ENCODE peak calls at places on chromosomes 16 and 17, in five cellular contexts. One of them, this sample, is unnamed.

GRCh38 chr17:71176928-71177443 is 943.8 kb upstream of the SOX9 start:
- DNase-seq in esophagus muscularis mucosa: no peak
- DNase-seq in IMR-90: no peak
- DNase-seq in ovary: no peak
- DNase-seq in gastrocnemius medialis: no peak
- DNase-seq in this sample: no peak

GRCh38 chr17:8089728-8090127 is 2.2 kb upstream of the ALOX12B start:
- DNase-seq in esophagus muscularis mucosa: no peak
- DNase-seq in IMR-90: no peak
- DNase-seq in ovary: no peak
- DNase-seq in gastrocnemius medialis: no peak
- DNase-seq in this sample: no peak

GRCh38 chr17:15377608-15378007 is 36.2 kb upstream of the TEKT3 start:
- DNase-seq in esophagus muscularis mucosa: no peak
- DNase-seq in IMR-90: peak; percentile 54
- DNase-seq in ovary: no peak
- DNase-seq in gastrocnemius medialis: no peak
- DNase-seq in this sample: no peak

GRCh38 chr17:42266918-42267766 is 9.0 kb downstream of the STAT5B start:
- DNase-seq in esophagus muscularis mucosa: no peak
- DNase-seq in IMR-90: peak; percentile 99
- DNase-seq in ovary: no peak
- DNase-seq in gastrocnemius medialis: peak; percentile 59
- DNase-seq in this sample: no peak

GRCh38 chr16:53695070-53695469 is 8.6 kb downstream of the RPGRIP1L start:
- DNase-seq in esophagus muscularis mucosa: no peak
- DNase-seq in IMR-90: peak; percentile 93
- DNase-seq in ovary: no peak
- DNase-seq in gastrocnemius medialis: no peak
- DNase-seq in this sample: no peak

GRCh38 chr17:3689262-3690093 is 6.5 kb downstream of the P2RX5 start:
- DNase-seq in esophagus muscularis mucosa: no peak
- DNase-seq in IMR-90: no peak
- DNase-seq in ovary: no peak
- DNase-seq in gastrocnemius medialis: no peak
- DNase-seq in this sample: no peak

GRCh38 chr16:75733305-75734141 is 7.2 kb upstream of the CPHXL start:
- DNase-seq in esophagus muscularis mucosa: no peak
- DNase-seq in IMR-90: peak; percentile 85
- DNase-seq in ovary: peak; percentile 49
- DNase-seq in gastrocnemius medialis: no peak
- DNase-seq in this sample: no peak

GRCh38 chr17:38349097-38349904 is 2.3 kb upstream of the SOCS7 start:
- DNase-seq in esophagus muscularis mucosa: peak; percentile 96
- DNase-seq in IMR-90: peak; percentile 80
- DNase-seq in ovary: peak; percentile 82
- DNase-seq in gastrocnemius medialis: peak; percentile 79
- DNase-seq in this sample: no peak

GRCh38 chr16:88633684-88634140 is 4.7 kb upstream of the IL17C start:
- DNase-seq in esophagus muscularis mucosa: no peak
- DNase-seq in IMR-90: peak; percentile 13
- DNase-seq in ovary: no peak
- DNase-seq in gastrocnemius medialis: no peak
- DNase-seq in this sample: no peak

GRCh38 chr16:16163571-16163970 is 59.7 kb downstream of the ABCC6 start:
- DNase-seq in esophagus muscularis mucosa: no peak
- DNase-seq in IMR-90: no peak
- DNase-seq in ovary: no peak
- DNase-seq in gastrocnemius medialis: no peak
- DNase-seq in this sample: no peak

GRCh38 chr16:27703545-27703944 is 153.6 kb downstream of the KATNIP start:
- DNase-seq in esophagus muscularis mucosa: no peak
- DNase-seq in IMR-90: peak; percentile 21
- DNase-seq in ovary: no peak
- DNase-seq in gastrocnemius medialis: no peak
- DNase-seq in this sample: no peak

GRCh38 chr17:66301418-66301863 is 972 bp upstream of the PRKCA start:
- DNase-seq in esophagus muscularis mucosa: no peak
- DNase-seq in IMR-90: no peak
- DNase-seq in ovary: no peak
- DNase-seq in gastrocnemius medialis: no peak
- DNase-seq in this sample: no peak

GRCh38 chr16:55039042-55039441 is 108.4 kb downstream of the IRX5 start:
- DNase-seq in esophagus muscularis mucosa: no peak
- DNase-seq in IMR-90: no peak
- DNase-seq in ovary: no peak
- DNase-seq in gastrocnemius medialis: no peak
- DNase-seq in this sample: no peak

GRCh38 chr17:6305613-6306360 is 129.1 kb downstream of the AIPL1 start:
- DNase-seq in esophagus muscularis mucosa: no peak
- DNase-seq in IMR-90: no peak
- DNase-seq in ovary: no peak
- DNase-seq in gastrocnemius medialis: no peak
- DNase-seq in this sample: no peak

GRCh38 chr17:68580236-68580903 is 20.8 kb downstream of the FAM20A start:
- DNase-seq in esophagus muscularis mucosa: no peak
- DNase-seq in IMR-90: peak; percentile 17
- DNase-seq in ovary: peak; percentile 49
- DNase-seq in gastrocnemius medialis: no peak
- DNase-seq in this sample: no peak

GRCh38 chr16:88120812-88121211 is 169.6 kb downstream of the BANP start:
- DNase-seq in esophagus muscularis mucosa: no peak
- DNase-seq in IMR-90: no peak
- DNase-seq in ovary: peak; percentile 52
- DNase-seq in gastrocnemius medialis: no peak
- DNase-seq in this sample: no peak

GRCh38 chr17:51372345-51373004 is 112.1 kb downstream of the UTP18 start:
- DNase-seq in esophagus muscularis mucosa: no peak
- DNase-seq in IMR-90: peak; percentile 73
- DNase-seq in ovary: no peak
- DNase-seq in gastrocnemius medialis: peak; percentile 16
- DNase-seq in this sample: no peak

GRCh38 chr16:69049146-69049545 is 56.3 kb upstream of the HAS3 start:
- DNase-seq in esophagus muscularis mucosa: no peak
- DNase-seq in IMR-90: peak; percentile 80
- DNase-seq in ovary: no peak
- DNase-seq in gastrocnemius medialis: no peak
- DNase-seq in this sample: no peak

GRCh38 chr16:54890381-54890780 is 40.3 kb upstream of the IRX5 start:
- DNase-seq in esophagus muscularis mucosa: no peak
- DNase-seq in IMR-90: no peak
- DNase-seq in ovary: no peak
- DNase-seq in gastrocnemius medialis: no peak
- DNase-seq in this sample: no peak

GRCh38 chr17:46045639-46046038 is 46.6 kb downstream of the STH start:
- DNase-seq in esophagus muscularis mucosa: no peak
- DNase-seq in IMR-90: peak; percentile 16
- DNase-seq in ovary: no peak
- DNase-seq in gastrocnemius medialis: no peak
- DNase-seq in this sample: peak; percentile 32

GRCh38 chr17:27408891-27409290 is 47.4 kb upstream of the KSR1 start:
- DNase-seq in esophagus muscularis mucosa: no peak
- DNase-seq in IMR-90: peak; percentile 38
- DNase-seq in ovary: no peak
- DNase-seq in gastrocnemius medialis: no peak
- DNase-seq in this sample: no peak

GRCh38 chr17:8256691-8257090 is 7.6 kb downstream of the PFAS start:
- DNase-seq in esophagus muscularis mucosa: no peak
- DNase-seq in IMR-90: no peak
- DNase-seq in ovary: no peak
- DNase-seq in gastrocnemius medialis: no peak
- DNase-seq in this sample: no peak

GRCh38 chr17:57296231-57296630 is 39.9 kb downstream of the MSI2 start:
- DNase-seq in esophagus muscularis mucosa: no peak
- DNase-seq in IMR-90: no peak
- DNase-seq in ovary: no peak
- DNase-seq in gastrocnemius medialis: no peak
- DNase-seq in this sample: no peak

GRCh38 chr17:16442141-16442540 is 26.8 kb downstream of the TRPV2 start:
- DNase-seq in esophagus muscularis mucosa: no peak
- DNase-seq in IMR-90: no peak
- DNase-seq in ovary: no peak
- DNase-seq in gastrocnemius medialis: no peak
- DNase-seq in this sample: no peak

GRCh38 chr16:75063549-75064082 is 53.0 kb downstream of the LDHD start:
- DNase-seq in esophagus muscularis mucosa: no peak
- DNase-seq in IMR-90: no peak
- DNase-seq in ovary: no peak
- DNase-seq in gastrocnemius medialis: no peak
- DNase-seq in this sample: no peak

GRCh38 chr17:9364837-9365430 is 210.7 kb downstream of the STX8 start:
- DNase-seq in esophagus muscularis mucosa: no peak
- DNase-seq in IMR-90: peak; percentile 31
- DNase-seq in ovary: no peak
- DNase-seq in gastrocnemius medialis: no peak
- DNase-seq in this sample: no peak

GRCh38 chr17:9356488-9356911 is 219.1 kb downstream of the STX8 start:
- DNase-seq in esophagus muscularis mucosa: no peak
- DNase-seq in IMR-90: no peak
- DNase-seq in ovary: no peak
- DNase-seq in gastrocnemius medialis: peak; percentile 24
- DNase-seq in this sample: no peak

GRCh38 chr17:9361572-9361955 is 214.1 kb downstream of the STX8 start:
- DNase-seq in esophagus muscularis mucosa: no peak
- DNase-seq in IMR-90: no peak
- DNase-seq in ovary: no peak
- DNase-seq in gastrocnemius medialis: no peak
- DNase-seq in this sample: no peak

GRCh38 chr17:9363440-9364350 is 211.9 kb downstream of the STX8 start:
- DNase-seq in esophagus muscularis mucosa: no peak
- DNase-seq in IMR-90: peak; percentile 72
- DNase-seq in ovary: no peak
- DNase-seq in gastrocnemius medialis: no peak
- DNase-seq in this sample: no peak

GRCh38 chr17:9360610-9361571 is 214.7 kb downstream of the STX8 start:
- DNase-seq in esophagus muscularis mucosa: no peak
- DNase-seq in IMR-90: peak; percentile 89
- DNase-seq in ovary: peak; percentile 44
- DNase-seq in gastrocnemius medialis: peak; percentile 58
- DNase-seq in this sample: peak; percentile 83
- H3K4me3 ChIP-seq in esophagus muscularis mucosa: no peak overlapping the region
- H3K4me3 ChIP-seq in IMR-90: no peak overlapping the region
- H3K4me3 ChIP-seq in ovary: peak overlapping the region; percentile 3
- H3K4me3 ChIP-seq in gastrocnemius medialis: peak overlapping the region; percentile 10
- H3K4me3 ChIP-seq in this sample: no peak overlapping the region

GRCh38 chr17:2041561-2042354 is at the start of gene OVCA2:
- DNase-seq in esophagus muscularis mucosa: peak; percentile 97
- DNase-seq in IMR-90: peak; percentile 92
- DNase-seq in ovary: peak; percentile 95
- DNase-seq in gastrocnemius medialis: peak; percentile 87
- DNase-seq in this sample: no peak
- TF ChIP-seq POLR2A in esophagus muscularis mucosa: no peak
- TF ChIP-seq POLR2A in IMR-90: peak; percentile 86
- TF ChIP-seq POLR2A in ovary: peak; percentile 77
- TF ChIP-seq POLR2A in gastrocnemius medialis: peak; percentile 55
- TF ChIP-seq POLR2A in this sample: no peak

GRCh38 chr17:77723071-77723908 is 235.2 kb upstream of the TNRC6C start:
- DNase-seq in esophagus muscularis mucosa: peak; percentile 64
- DNase-seq in IMR-90: no peak
- DNase-seq in ovary: no peak
- DNase-seq in gastrocnemius medialis: no peak
- DNase-seq in this sample: peak; percentile 70

GRCh38 chr17:77722366-77722765 is 236.1 kb upstream of the TNRC6C start:
- DNase-seq in esophagus muscularis mucosa: no peak
- DNase-seq in IMR-90: no peak
- DNase-seq in ovary: no peak
- DNase-seq in gastrocnemius medialis: no peak
- DNase-seq in this sample: peak; percentile 20

GRCh38 chr17:77724876-77725615 is 233.5 kb upstream of the TNRC6C start:
- DNase-seq in esophagus muscularis mucosa: peak; percentile 74
- DNase-seq in IMR-90: no peak
- DNase-seq in ovary: no peak
- DNase-seq in gastrocnemius medialis: no peak
- DNase-seq in this sample: peak; percentile 81

GRCh38 chr17:77725851-77726250 is 232.7 kb upstream of the TNRC6C start:
- DNase-seq in esophagus muscularis mucosa: peak; percentile 70
- DNase-seq in IMR-90: no peak
- DNase-seq in ovary: no peak
- DNase-seq in gastrocnemius medialis: no peak
- DNase-seq in this sample: peak; percentile 77

DNA sequence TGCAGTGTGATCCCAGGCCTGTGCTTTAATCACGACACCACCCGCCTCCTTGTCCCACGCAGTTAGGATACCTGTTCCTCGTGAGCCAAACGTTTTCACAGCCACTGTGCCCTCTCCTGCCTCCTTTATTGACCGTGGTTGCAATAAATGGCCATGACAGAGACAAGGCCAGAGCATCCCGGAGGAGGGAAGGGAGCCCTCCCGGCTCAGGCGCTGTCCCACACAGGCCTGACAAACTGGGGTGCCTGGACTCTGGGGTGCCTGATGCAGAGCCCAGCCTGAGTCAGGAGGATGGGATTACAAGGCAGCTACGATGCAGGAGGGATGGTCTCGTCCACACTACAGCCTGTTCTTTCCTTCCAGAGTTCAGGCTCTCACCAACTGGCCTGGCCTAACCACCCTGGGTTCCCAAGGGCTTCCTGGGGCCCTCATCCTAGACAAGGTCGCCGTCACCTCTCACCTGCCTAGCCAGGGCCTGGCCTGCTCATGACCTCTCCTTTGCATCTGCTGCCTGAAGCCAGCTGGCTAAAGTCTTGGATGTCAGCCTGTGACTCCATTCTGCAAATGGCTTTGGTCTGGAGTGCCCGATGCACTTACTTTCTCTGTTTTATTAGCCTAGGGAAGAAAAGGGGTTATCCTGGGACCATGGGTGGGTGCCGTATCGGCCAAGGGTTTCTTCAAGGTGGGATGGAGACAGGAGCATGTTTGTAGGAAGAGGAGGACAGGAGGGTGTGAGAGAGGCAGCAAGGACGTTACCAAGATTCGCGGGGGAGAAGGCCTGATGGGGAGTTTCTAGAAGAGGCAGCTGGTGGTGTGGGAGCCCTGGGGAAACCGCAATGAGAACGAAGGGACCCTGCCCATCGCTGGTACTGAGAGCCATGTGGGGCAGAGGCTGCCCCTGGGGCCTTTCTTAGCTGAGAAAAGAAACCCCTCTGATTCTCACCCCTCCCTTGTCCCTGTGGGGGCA is 234.3 kb upstream of the TNRC6C start:
- DNase-seq in esophagus muscularis mucosa: peak; percentile 64
- DNase-seq in IMR-90: no peak
- DNase-seq in ovary: no peak
- DNase-seq in gastrocnemius medialis: no peak
- DNase-seq in this sample: peak; percentile 82
- H3K4me3 ChIP-seq in esophagus muscularis mucosa: no peak overlapping the region
- H3K4me3 ChIP-seq in IMR-90: no peak overlapping the region
- H3K4me3 ChIP-seq in ovary: no peak overlapping the region
- H3K4me3 ChIP-seq in gastrocnemius medialis: no peak overlapping the region
- H3K4me3 ChIP-seq in this sample: no peak overlapping the region

DNA sequence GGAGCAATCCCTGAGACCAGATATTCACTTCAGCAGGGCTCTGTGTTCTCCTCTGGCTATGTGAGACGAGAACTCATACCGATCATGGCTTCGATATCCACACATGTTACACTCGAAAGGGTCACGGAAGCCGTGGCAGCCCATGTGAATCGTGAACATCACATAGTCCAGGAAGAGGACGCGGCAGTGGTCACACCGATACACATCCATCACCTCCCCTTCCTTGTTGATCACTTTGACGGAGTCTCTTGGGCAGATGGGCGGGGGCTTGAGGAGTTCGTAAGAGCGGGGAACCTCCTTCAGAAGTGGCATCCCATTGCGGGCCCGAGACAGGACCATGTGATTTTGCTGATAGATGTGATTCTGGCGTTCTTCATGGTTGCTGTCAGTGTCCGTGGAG is 28.0 kb downstream of the GRB7 start:
- DNase-seq in esophagus muscularis mucosa: no peak
- DNase-seq in IMR-90: no peak
- DNase-seq in ovary: no peak
- DNase-seq in gastrocnemius medialis: no peak
- DNase-seq in this sample: peak; percentile 72
- TF ChIP-seq POLR2A in esophagus muscularis mucosa: no peak
- TF ChIP-seq POLR2A in IMR-90: no peak
- TF ChIP-seq POLR2A in ovary: no peak
- TF ChIP-seq POLR2A in gastrocnemius medialis: no peak
- TF ChIP-seq POLR2A in this sample: no peak

This sample was measured in vagina.